ENCODE peak calls at places on chromosome 18, in four cellular contexts. R is HFFc6, U is B cell, G is endothelial cell. X is an unnamed sample.

GRCh38 chr18:48292787-48293409 is 116.3 kb downstream of the ZBTB7C start:
- DNase-seq in R (no peak), U (no peak), G (no peak), X (no peak)

GRCh38 chr18:34401775-34402174 is 177.1 kb upstream of the NOL4 start:
- DNase-seq in R (no peak), U (no peak), G (no peak), X (no peak)

GRCh38 chr18:46222710-46223360 is 118.7 kb downstream of the HAUS1 start:
- DNase-seq in R (no peak), U (no peak), G (no peak), X (no peak)

GRCh38 chr18:3367491-3368091 is 82.4 kb upstream of the TGIF1 start:
- DNase-seq in R (no peak), U (no peak), G (no peak), X (no peak)

GRCh38 chr18:27674411-27674810 is 489.3 kb upstream of the CHST9 start:
- DNase-seq in R (no peak), U (no peak), G (no peak), X (no peak)

GRCh38 chr18:80188643-80189010 is 58.7 kb downstream of the PARD6G start:
- DNase-seq in R (no peak), U (no peak), G (no peak), X (no peak)

GRCh38 chr18:36352384-36352783 is 54.9 kb downstream of the FHOD3 start:
- DNase-seq in R (peak; percentile 91), U (no peak), G (no peak), X (no peak)

GRCh38 chr18:25518716-25519053 is 166.7 kb upstream of the ZNF521 start:
- DNase-seq in R (no peak), U (peak; percentile 10), G (no peak), X (peak; percentile 18)

GRCh38 chr18:79058007-79058406 is 11.2 kb upstream of the ATP9B start:
- DNase-seq in R (no peak), U (no peak), G (no peak), X (peak; percentile 60)

GRCh38 chr18:79485788-79486355 is 90.1 kb downstream of the NFATC1 start:
- DNase-seq in R (peak; percentile 78), U (peak; percentile 29), G (no peak), X (no peak)

GRCh38 chr18:20971886-20972267 is 139.7 kb downstream of the ROCK1 start:
- DNase-seq in R (peak; percentile 47), U (no peak), G (peak; percentile 31), X (peak; percentile 6)

GRCh38 chr18:57559311-57559710 is 27.2 kb downstream of the FECH start:
- DNase-seq in R (no peak), U (no peak), G (no peak), X (no peak)

GRCh38 chr18:59918320-59918755 is 18.5 kb downstream of the PMAIP1 start:
- DNase-seq in R (no peak), U (peak; percentile 18), G (no peak), X (no peak)

GRCh38 chr18:47063070-47063469 is 27.6 kb upstream of the ELOA2 start:
- DNase-seq in R (no peak), U (no peak), G (no peak), X (no peak)

GRCh38 chr18:13374468-13375301 is 156.1 kb downstream of the LDLRAD4 start:
- DNase-seq in R (no peak), U (no peak), G (no peak), X (peak; percentile 23)

GRCh38 chr18:13376841-13377351 is 158.3 kb downstream of the LDLRAD4 start:
- DNase-seq in R (no peak), U (no peak), G (no peak), X (peak; percentile 46)

GRCh38 chr18:13376298-13376840 is 157.8 kb downstream of the LDLRAD4 start:
- DNase-seq in R (no peak), U (no peak), G (no peak), X (no peak)

GRCh38 chr18:13374096-13374467 is 155.5 kb downstream of the LDLRAD4 start:
- DNase-seq in R (no peak), U (no peak), G (no peak), X (no peak)

GRCh38 chr18:13375302-13376255 is 157.0 kb downstream of the LDLRAD4 start:
- DNase-seq in R (peak; percentile 35), U (no peak), G (no peak), X (peak; percentile 84)
- TF ChIP-seq CTCF in R (no peak), U (no peak), G (no peak), X (no peak)

GRCh38 chr18:10705786-10706185 is 180.0 kb downstream of the NAPG start:
- DNase-seq in R (no peak), U (no peak), G (no peak), X (no peak)
- TF ChIP-seq CTCF in R (no peak), U (no peak), G (no peak), X (no peak)

GRCh38 chr18:43113220-43113895 is 2.1 kb downstream of the RIT2 start:
- DNase-seq in R (no peak), U (no peak), G (no peak), X (no peak)

GRCh38 chr18:43115076-43116035 is at the start of gene RIT2:
- DNase-seq in R (no peak), U (no peak), G (no peak), X (no peak)

GRCh38 chr18:43116699-43117294 is 1.3 kb upstream of the RIT2 start:
- DNase-seq in R (no peak), U (no peak), G (no peak), X (no peak)
- TF ChIP-seq CTCF in R (no peak), U (no peak), G (no peak), X (no peak)

GRCh38 chr18:8450013-8450412 is 159.2 kb upstream of the RAB12 start:
- DNase-seq in R (no peak), U (no peak), G (peak; percentile 59), X (no peak)
- TF ChIP-seq CTCF in R (peak; percentile 78), U (peak; percentile 38), G (peak; percentile 81), X (peak; percentile 15)

GRCh38 chr18:56086786-56087185 is 498.8 kb upstream of the TCF4 start:
- DNase-seq in R (no peak), U (no peak), G (no peak), X (no peak)

GRCh38 chr18:56085561-56085960 is 497.6 kb upstream of the TCF4 start:
- DNase-seq in R (peak; percentile 41), U (no peak), G (no peak), X (no peak)

GRCh38 chr18:56083889-56084288 is 495.9 kb upstream of the TCF4 start:
- DNase-seq in R (no peak), U (no peak), G (no peak), X (no peak)

GRCh38 chr18:56086176-56086575 is 498.2 kb upstream of the TCF4 start:
- DNase-seq in R (peak; percentile 5), U (no peak), G (no peak), X (no peak)

GRCh38 chr18:56083097-56083865 is 495.3 kb upstream of the TCF4 start:
- DNase-seq in R (no peak), U (no peak), G (no peak), X (no peak)
- TF ChIP-seq CTCF in R (peak; percentile 11), U (no peak), G (no peak), X (no peak)

DNA sequence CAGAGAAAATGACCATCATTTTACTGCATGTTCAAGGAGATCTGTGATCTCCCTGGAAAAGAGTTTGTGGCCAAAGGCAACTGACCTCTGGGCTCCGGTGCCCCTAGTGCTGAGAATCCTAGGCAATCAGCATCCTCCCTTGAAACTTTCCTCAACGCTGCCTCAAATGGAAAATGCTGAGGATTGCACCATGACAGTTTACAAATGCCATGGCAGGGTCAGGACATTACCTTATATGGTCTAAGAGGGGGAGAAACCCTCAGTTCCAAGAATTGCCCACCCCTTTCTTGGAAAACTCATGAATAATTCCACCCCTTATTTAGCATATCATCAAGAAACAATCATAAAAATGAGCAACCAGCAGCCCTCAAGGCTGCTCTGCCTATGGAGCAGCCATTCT is 48.3 kb downstream of the ALPK2 start:
- DNase-seq in R (peak; percentile 24), U (no peak), G (no peak), X (no peak)
- TF ChIP-seq CTCF in R (peak; percentile 26), U (no peak), G (no peak), X (no peak)

GRCh38 chr18:33212363-33212762 is 228.2 kb downstream of the CCDC178 start:
- DNase-seq in R (no peak), U (no peak), G (no peak), X (no peak)

GRCh38 chr18:33205777-33206176 is 234.7 kb downstream of the CCDC178 start:
- DNase-seq in R (no peak), U (no peak), G (no peak), X (no peak)

GRCh38 chr18:33210575-33211189 is 229.8 kb downstream of the CCDC178 start:
- DNase-seq in R (peak; percentile 19), U (no peak), G (no peak), X (peak; percentile 4)
- TF ChIP-seq CTCF in R (peak; percentile 76), U (peak; percentile 38), G (peak; percentile 74), X (peak; percentile 28)

GRCh38 chr18:11548367-11548766 is 61.0 kb upstream of the SLC35G4 start:
- DNase-seq in R (no peak), U (no peak), G (no peak), X (no peak)

GRCh38 chr18:11544060-11544633 is 65.2 kb upstream of the SLC35G4 start:
- DNase-seq in R (no peak), U (no peak), G (no peak), X (no peak)

GRCh38 chr18:11553098-11553940 is 56.1 kb upstream of the SLC35G4 start:
- DNase-seq in R (peak; percentile 42), U (peak; percentile 52), G (peak; percentile 59), X (peak; percentile 67)

DNA sequence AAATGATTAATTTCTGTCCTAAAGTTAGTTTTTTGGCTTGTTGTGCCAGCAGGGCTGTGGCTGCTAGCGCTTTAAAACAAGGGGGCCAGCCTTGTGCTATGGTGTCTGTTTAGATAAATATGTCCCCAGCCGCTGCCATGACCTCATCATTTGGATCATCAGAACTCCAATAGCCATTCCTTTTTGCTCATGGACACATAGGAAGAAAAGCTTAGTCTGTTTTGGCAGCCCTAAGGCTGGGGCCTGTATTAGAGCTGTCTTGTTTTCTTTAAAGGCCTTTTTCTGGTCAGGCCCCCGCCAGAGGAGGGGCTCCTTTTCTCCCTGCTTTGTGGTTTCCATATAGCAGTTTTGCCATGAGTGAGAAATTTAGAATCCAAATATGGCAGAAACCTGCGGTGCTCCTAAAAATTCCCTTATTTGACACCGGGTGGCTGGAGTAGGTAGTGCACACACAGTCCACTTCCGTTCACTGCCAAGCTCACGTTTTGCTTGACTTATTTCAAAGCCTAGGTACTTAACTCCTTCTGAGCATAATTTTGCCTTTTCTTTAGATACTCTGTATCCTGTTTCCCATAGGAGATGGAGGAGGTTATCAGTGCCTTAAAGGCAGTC is 60.4 kb upstream of the SLC35G4 start:
- DNase-seq in R (no peak), U (no peak), G (no peak), X (no peak)
- TF ChIP-seq CTCF in R (peak; percentile 46), U (no peak), G (peak; percentile 59), X (no peak)

GRCh38 chr18:24428709-24429108 is 2.2 kb downstream of the IMPACT start:
- DNase-seq in R (no peak), U (no peak), G (no peak), X (no peak)
- TF ChIP-seq CTCF in R (peak; percentile 55), U (no peak), G (no peak), X (no peak)

GRCh38 chr18:38884050-38884449 is 1318.5 kb upstream of the CELF4 start:
- DNase-seq in R (no peak), U (no peak), G (no peak), X (no peak)
- TF ChIP-seq CTCF in R (no peak), U (no peak), G (no peak), X (no peak)

X was measured in GM20000.